ENCODE peak calls at places on chromosomes 11 and 22, in ten cellular contexts. M, J, X, I, N, G, D, Z, C and V are unnamed samples.

GRCh38 chr22:17931400-17931825 is 92.9 kb downstream of the MICAL3 start:
- DNase-seq in C (no peak), D (no peak), M (no peak), I (no peak), X (no peak), Z (peak), N (no peak), J (no peak), G (peak), V (no peak)

GRCh38 chr11:83424376-83425136 is 138.4 kb upstream of the CCDC90B start:
- DNase-seq in Z (no peak), N (no peak), X (no peak), I (no peak), J (no peak), D (no peak), G (no peak), C (no peak), M (no peak), V (no peak)

GRCh38 chr11:2576116-2576515 is 123.7 kb downstream of the KCNQ1OT1 start:
- DNase-seq in Z (peak), I (no peak), D (no peak), C (no peak), N (no peak), G (no peak), M (no peak), X (no peak), J (no peak), V (no peak)

GRCh38 chr11:615453-616319 is at the start of gene IRF7:
- DNase-seq in D (peak), G (no peak), J (peak), C (peak), N (peak), I (peak), M (peak), Z (peak), X (peak), V (peak)

GRCh38 chr11:12377824-12378593 is 638 bp downstream of the PARVA start:
- DNase-seq in N (peak), M (peak), X (peak), J (no peak), C (peak), Z (peak), I (peak), D (peak), G (peak), V (peak)

GRCh38 chr22:19664406-19664805 is 49.9 kb upstream of the SEPTIN5 start:
- DNase-seq in G (no peak), M (peak), J (no peak), C (no peak), Z (no peak), I (no peak), D (no peak), X (no peak), N (no peak), V (no peak)

GRCh38 chr11:110736158-110736553 is 23.9 kb upstream of the ARHGAP20 start:
- DNase-seq in C (no peak), J (no peak), G (no peak), Z (no peak), D (no peak), N (no peak), I (no peak), X (no peak), M (no peak), V (no peak)

GRCh38 chr22:23243006-23243573 is 62.8 kb downstream of the BCR start:
- DNase-seq in J (peak), Z (no peak), I (peak), N (no peak), X (no peak), C (peak), G (no peak), D (no peak), M (no peak), V (no peak)

GRCh38 chr11:107430525-107430924 is 27.1 kb downstream of the CWF19L2 start:
- DNase-seq in Z (no peak), D (no peak), C (no peak), G (no peak), M (no peak), I (no peak), X (no peak), N (no peak), J (no peak), V (no peak)

GRCh38 chr22:37202706-37203105 is 9.6 kb downstream of the SSTR3 start:
- DNase-seq in I (no peak), X (no peak), C (no peak), N (no peak), D (no peak), Z (peak), G (no peak), M (no peak), J (no peak), V (no peak)

GRCh38 chr11:91047882-91048281 is 825.0 kb upstream of the CHORDC1 start:
- DNase-seq in G (no peak), N (no peak), D (no peak), M (no peak), X (no peak), C (no peak), I (no peak), Z (no peak), J (no peak), V (no peak)

GRCh38 chr11:79294845-79295520 is 145.8 kb downstream of the TENM4 start:
- DNase-seq in M (no peak), N (no peak), X (no peak), D (no peak), J (no peak), C (no peak), I (no peak), G (no peak), Z (no peak), V (no peak)

GRCh38 chr22:24772493-24773220 is 1.9 kb downstream of the PIWIL3 start:
- DNase-seq in N (peak), Z (no peak), X (no peak), C (peak), G (peak), M (peak), J (no peak), D (peak), I (peak), V (peak)

GRCh38 chr11:72773291-72773690 is 20.6 kb downstream of the STARD10 start:
- DNase-seq in M (peak), N (peak), D (peak), Z (no peak), G (peak), C (peak), J (no peak), I (no peak), X (peak), V (no peak)

GRCh38 chr11:113376156-113376555 is 11.4 kb upstream of the ANKK1 start:
- DNase-seq in G (no peak), D (peak), M (peak), I (no peak), N (no peak), Z (no peak), J (no peak), C (no peak), X (no peak), V (peak)

GRCh38 chr22:50716291-50717024 is 21.5 kb upstream of the ACR start:
- DNase-seq in Z (no peak), X (no peak), D (no peak), M (no peak), C (no peak), G (no peak), N (no peak), J (no peak), I (no peak), V (no peak)

GRCh38 chr11:21556936-21557335 is 635.9 kb upstream of the ANO5 start:
- DNase-seq in N (no peak), J (no peak), I (no peak), Z (no peak), C (no peak), X (no peak), M (no peak), D (peak), G (no peak), V (no peak)

GRCh38 chr11:61587541-61587941 is 6.7 kb upstream of the SYT7 start:
- DNase-seq in C (no peak), Z (no peak), M (peak), J (no peak), I (peak), D (no peak), G (no peak), N (peak), X (no peak), V (peak)

GRCh38 chr11:117744471-117745280 is 52.3 kb downstream of the DSCAML1 start:
- DNase-seq in G (no peak), M (no peak), N (no peak), C (no peak), X (no peak), J (no peak), Z (no peak), D (no peak), I (no peak), V (no peak)

GRCh38 chr11:127994736-127995135 is 592.6 kb downstream of the ETS1 start:
- DNase-seq in X (no peak), J (no peak), D (peak), N (peak), I (no peak), G (peak), Z (no peak), M (peak), C (peak), V (no peak)

GRCh38 chr11:120324932-120325810 is at the start of gene TLCD5:
- DNase-seq in I (peak), N (no peak), X (no peak), M (peak), D (peak), G (peak), Z (peak), C (peak), J (no peak), V (peak)

GRCh38 chr11:36195496-36196346 is 93.5 kb downstream of the COMMD9 start:
- DNase-seq in Z (no peak), G (no peak), C (no peak), X (no peak), I (no peak), J (no peak), D (no peak), N (no peak), M (peak), V (no peak)

GRCh38 chr11:130650456-130651068 is 202.1 kb downstream of the ADAMTS15 start:
- DNase-seq in C (no peak), J (no peak), M (peak), X (no peak), D (peak), G (no peak), N (no peak), I (no peak), Z (peak), V (no peak)

GRCh38 chr22:47157093-47157420 is 394.6 kb downstream of the TBC1D22A start:
- DNase-seq in G (no peak), J (no peak), I (no peak), C (no peak), Z (no peak), M (no peak), X (no peak), D (no peak), N (no peak), V (no peak)

GRCh38 chr11:114278342-114279065 is 17.7 kb upstream of the NNMT start:
- DNase-seq in J (no peak), M (no peak), C (no peak), D (no peak), Z (no peak), N (no peak), I (no peak), X (no peak), G (no peak), V (no peak)